ENCODE peak calls at places on chromosomes 11 and 22, in four cellular contexts. E is transverse colon, L is thyroid gland, Q is uterus. G is an unnamed sample.

GRCh38 chr11:11459578-11459977 is 106.5 kb upstream of the CSNK2A3 start:
- DNase-seq in E (no peak), L (no peak), Q (no peak), G (no peak)

GRCh38 chr11:70205049-70205725 is 2.1 kb downstream of the FADD start:
- DNase-seq in E (no peak), L (no peak), Q (no peak), G (no peak)

GRCh38 chr11:92482502-92482901 is 257.9 kb downstream of the FAT3 start:
- DNase-seq in E (no peak), L (no peak), Q (no peak), G (no peak)

GRCh38 chr11:17224727-17225126 is 16.9 kb upstream of the PIK3C2A start:
- DNase-seq in E (no peak), L (no peak), Q (no peak), G (no peak)

GRCh38 chr11:95398437-95399112 is 167.6 kb upstream of the SESN3 start:
- DNase-seq in E (no peak), L (no peak), Q (no peak), G (no peak)

GRCh38 chr11:113160652-113161051 is 153.7 kb upstream of the TTC12 start:
- DNase-seq in E (no peak), L (no peak), Q (no peak), G (no peak)

GRCh38 chr11:13635290-13635689 is 33.2 kb upstream of the FAR1 start:
- DNase-seq in E (no peak), L (no peak), Q (no peak), G (no peak)

GRCh38 chr11:9953994-9954626 is 290.2 kb downstream of the SWAP70 start:
- DNase-seq in E (no peak), L (no peak), Q (no peak), G (no peak)

GRCh38 chr22:19577422-19577966 is 53.3 kb upstream of the CLDN5 start:
- DNase-seq in E (no peak), L (no peak), Q (no peak), G (no peak)

GRCh38 chr11:127017482-127017881 is 16.9 kb upstream of the KIRREL3 start:
- DNase-seq in E (no peak), L (no peak), Q (no peak), G (no peak)

GRCh38 chr11:121367434-121367833 is 74.9 kb downstream of the SC5D start:
- DNase-seq in E (no peak), L (no peak), Q (no peak), G (no peak)

GRCh38 chr11:125376117-125376516 is 119.9 kb downstream of the FEZ1 start:
- DNase-seq in E (no peak), L (peak; percentile 89), Q (peak; percentile 86), G (no peak)

GRCh38 chr11:118691926-118692830 is 12.7 kb upstream of the TREH start:
- DNase-seq in E (peak; percentile 23), L (no peak), Q (no peak), G (no peak)

GRCh38 chr11:61328351-61328750 is 4.6 kb downstream of the DDB1 start:
- DNase-seq in E (no peak), L (no peak), Q (no peak), G (no peak)

GRCh38 chr11:132874638-132875037 is 657.7 kb downstream of the OPCML start:
- DNase-seq in E (no peak), L (no peak), Q (no peak), G (no peak)

GRCh38 chr22:24506802-24507438 is 11.8 kb downstream of the UPB1 start:
- DNase-seq in E (no peak), L (no peak), Q (no peak), G (no peak)

GRCh38 chr11:66267379-66268209 is 845 bp upstream of the RAB1B start:
- DNase-seq in E (peak; percentile 92), L (peak; percentile 88), Q (peak; percentile 92), G (peak; percentile 98)
- TF ChIP-seq POLR2A in E (peak; percentile 40), L (peak; percentile 43), Q (peak; percentile 63), G (no peak)

GRCh38 chr22:42553475-42554361 is at the start of gene SERHL2:
- DNase-seq in E (peak; percentile 95), L (peak; percentile 76), Q (peak; percentile 93), G (peak; percentile 98)
- H3K4me3 ChIP-seq in E (peak within 1 kb of the TSS; percentile 47), L (no peak within 1 kb of the TSS), Q (peak within 1 kb of the TSS; percentile 69), G (peak within 1 kb of the TSS; percentile 21)

DNA sequence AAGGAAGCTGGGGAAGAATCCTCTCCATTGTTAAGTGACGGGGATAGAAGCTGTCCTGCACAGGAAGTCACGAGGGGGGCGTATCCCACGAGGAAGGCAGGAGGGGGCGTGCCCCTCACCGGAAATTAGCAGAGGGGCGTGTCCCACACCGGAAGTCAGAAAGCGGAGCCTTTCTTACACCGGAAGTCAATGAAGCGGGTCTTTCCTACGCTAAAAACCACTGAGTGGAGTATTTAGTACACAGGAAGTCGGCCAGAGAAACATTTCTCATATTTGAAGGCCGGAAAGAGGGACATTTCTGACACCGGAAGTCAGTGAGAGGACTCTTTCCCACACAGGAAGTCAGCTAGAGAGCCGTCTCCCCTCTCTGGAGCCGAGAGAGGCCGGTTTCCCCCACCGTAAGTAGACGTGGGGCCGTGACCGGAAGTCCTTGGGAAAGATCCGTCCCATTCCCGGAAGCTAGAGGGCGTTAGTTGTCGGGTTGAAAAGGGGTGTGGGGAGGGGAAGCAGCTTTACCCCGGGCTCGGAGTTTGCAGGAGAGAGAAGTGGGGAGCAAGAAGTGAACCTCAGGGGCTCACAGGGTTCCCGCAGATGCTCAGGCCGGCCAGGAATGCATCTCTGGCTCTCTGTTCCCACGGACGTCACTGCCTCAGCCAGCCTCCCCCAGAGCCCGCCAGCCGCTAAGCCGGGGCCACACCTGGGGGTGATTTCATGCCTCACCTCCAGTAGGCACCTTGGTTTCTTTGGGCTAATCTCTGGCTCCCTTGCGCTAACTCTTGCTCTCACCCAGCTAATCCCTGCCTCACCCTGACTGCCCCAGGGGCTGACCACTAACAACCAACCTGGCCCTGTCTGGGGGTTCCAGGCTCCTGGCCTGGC is 15.4 kb downstream of the MIAT start:
- DNase-seq in E (peak; percentile 95), L (peak; percentile 92), Q (peak; percentile 94), G (peak; percentile 99)
- TF ChIP-seq POLR2A in E (peak; percentile 66), L (no peak), Q (no peak), G (no peak)

GRCh38 chr11:706957-707816 is 1.2 kb downstream of the EPS8L2 start:
- DNase-seq in E (peak; percentile 68), L (peak; percentile 83), Q (no peak), G (no peak)
- H3K4me3 ChIP-seq in E (peak overlapping the region; percentile 62), L (peak overlapping the region; percentile 39), Q (peak overlapping the region; percentile 54), G (peak overlapping the region; percentile 44)

G was measured in lower leg skin.